ENCODE peak calls at places on chromosomes 7 and 10, in seven cellular contexts. One of them, this sample, is unnamed.
A peak's percentile ranks its signal among the peaks of the same experiment; 100 is the strongest.

GRCh38 chr7:31073486-31074383 is 21.6 kb downstream of the ADCYAP1R1 start:
- DNase-seq in pancreas: no peak
- DNase-seq in PC-9: no peak
- DNase-seq in iPS DF 6.9: no peak
- DNase-seq in mucosa of descending colon: peak; percentile 12
- DNase-seq in right lobe of liver: peak; percentile 17
- DNase-seq in bronchial epithelial cell: no peak
- DNase-seq in this sample: peak; percentile 34

GRCh38 chr7:33612434-33612833 is 292.9 kb upstream of the BMPER start:
- DNase-seq in pancreas: no peak
- DNase-seq in PC-9: no peak
- DNase-seq in iPS DF 6.9: no peak
- DNase-seq in mucosa of descending colon: no peak
- DNase-seq in right lobe of liver: no peak
- DNase-seq in bronchial epithelial cell: no peak
- DNase-seq in this sample: no peak

GRCh38 chr7:150901160-150902035 is 49.1 kb downstream of the AOC1 start:
- DNase-seq in pancreas: peak; percentile 57
- DNase-seq in PC-9: peak; percentile 58
- DNase-seq in iPS DF 6.9: no peak
- DNase-seq in mucosa of descending colon: peak; percentile 79
- DNase-seq in right lobe of liver: peak; percentile 76
- DNase-seq in bronchial epithelial cell: no peak
- DNase-seq in this sample: no peak

GRCh38 chr10:78507761-78508160 is 474.1 kb downstream of the RPS24 start:
- DNase-seq in pancreas: no peak
- DNase-seq in PC-9: no peak
- DNase-seq in iPS DF 6.9: no peak
- DNase-seq in mucosa of descending colon: no peak
- DNase-seq in right lobe of liver: no peak
- DNase-seq in bronchial epithelial cell: no peak
- DNase-seq in this sample: no peak

GRCh38 chr10:79346388-79347225 is 662 bp upstream of the PPIF start:
- DNase-seq in pancreas: peak; percentile 64
- DNase-seq in PC-9: no peak
- DNase-seq in iPS DF 6.9: no peak
- DNase-seq in mucosa of descending colon: no peak
- DNase-seq in right lobe of liver: no peak
- DNase-seq in bronchial epithelial cell: no peak
- DNase-seq in this sample: no peak

GRCh38 chr7:157497744-157498541 is 161.1 kb downstream of the DNAJB6 start:
- DNase-seq in pancreas: no peak
- DNase-seq in PC-9: no peak
- DNase-seq in iPS DF 6.9: no peak
- DNase-seq in mucosa of descending colon: no peak
- DNase-seq in right lobe of liver: no peak
- DNase-seq in bronchial epithelial cell: no peak
- DNase-seq in this sample: no peak

GRCh38 chr10:85778074-85778473 is 588.5 kb downstream of the GRID1 start:
- DNase-seq in pancreas: no peak
- DNase-seq in PC-9: no peak
- DNase-seq in iPS DF 6.9: no peak
- DNase-seq in mucosa of descending colon: no peak
- DNase-seq in right lobe of liver: no peak
- DNase-seq in bronchial epithelial cell: no peak
- DNase-seq in this sample: no peak

GRCh38 chr7:23691320-23691719 is 11.3 kb downstream of the FAM221A start:
- DNase-seq in pancreas: no peak
- DNase-seq in PC-9: peak; percentile 98
- DNase-seq in iPS DF 6.9: no peak
- DNase-seq in mucosa of descending colon: no peak
- DNase-seq in right lobe of liver: no peak
- DNase-seq in bronchial epithelial cell: peak; percentile 72
- DNase-seq in this sample: no peak

GRCh38 chr7:101494602-101495329 is 132.1 kb downstream of the COL26A1 start:
- DNase-seq in pancreas: no peak
- DNase-seq in PC-9: no peak
- DNase-seq in iPS DF 6.9: no peak
- DNase-seq in mucosa of descending colon: no peak
- DNase-seq in right lobe of liver: no peak
- DNase-seq in bronchial epithelial cell: no peak
- DNase-seq in this sample: no peak

GRCh38 chr7:5225616-5226290 is 35.7 kb downstream of the WIPI2 start:
- DNase-seq in pancreas: no peak
- DNase-seq in PC-9: no peak
- DNase-seq in iPS DF 6.9: no peak
- DNase-seq in mucosa of descending colon: peak; percentile 27
- DNase-seq in right lobe of liver: peak; percentile 38
- DNase-seq in bronchial epithelial cell: no peak
- DNase-seq in this sample: no peak

GRCh38 chr7:5230272-5231067 is 40.4 kb downstream of the WIPI2 start:
- DNase-seq in pancreas: no peak
- DNase-seq in PC-9: no peak
- DNase-seq in iPS DF 6.9: no peak
- DNase-seq in mucosa of descending colon: peak; percentile 46
- DNase-seq in right lobe of liver: peak; percentile 16
- DNase-seq in bronchial epithelial cell: peak; percentile 5
- DNase-seq in this sample: no peak

GRCh38 chr7:5228066-5228465 is 38.0 kb downstream of the WIPI2 start:
- DNase-seq in pancreas: no peak
- DNase-seq in PC-9: no peak
- DNase-seq in iPS DF 6.9: no peak
- DNase-seq in mucosa of descending colon: peak; percentile 45
- DNase-seq in right lobe of liver: peak; percentile 42
- DNase-seq in bronchial epithelial cell: no peak
- DNase-seq in this sample: no peak

GRCh38 chr7:5229451-5230271 is 39.6 kb downstream of the WIPI2 start:
- DNase-seq in pancreas: no peak
- DNase-seq in PC-9: no peak
- DNase-seq in iPS DF 6.9: no peak
- DNase-seq in mucosa of descending colon: peak; percentile 29
- DNase-seq in right lobe of liver: peak; percentile 37
- DNase-seq in bronchial epithelial cell: no peak
- DNase-seq in this sample: no peak

DNA sequence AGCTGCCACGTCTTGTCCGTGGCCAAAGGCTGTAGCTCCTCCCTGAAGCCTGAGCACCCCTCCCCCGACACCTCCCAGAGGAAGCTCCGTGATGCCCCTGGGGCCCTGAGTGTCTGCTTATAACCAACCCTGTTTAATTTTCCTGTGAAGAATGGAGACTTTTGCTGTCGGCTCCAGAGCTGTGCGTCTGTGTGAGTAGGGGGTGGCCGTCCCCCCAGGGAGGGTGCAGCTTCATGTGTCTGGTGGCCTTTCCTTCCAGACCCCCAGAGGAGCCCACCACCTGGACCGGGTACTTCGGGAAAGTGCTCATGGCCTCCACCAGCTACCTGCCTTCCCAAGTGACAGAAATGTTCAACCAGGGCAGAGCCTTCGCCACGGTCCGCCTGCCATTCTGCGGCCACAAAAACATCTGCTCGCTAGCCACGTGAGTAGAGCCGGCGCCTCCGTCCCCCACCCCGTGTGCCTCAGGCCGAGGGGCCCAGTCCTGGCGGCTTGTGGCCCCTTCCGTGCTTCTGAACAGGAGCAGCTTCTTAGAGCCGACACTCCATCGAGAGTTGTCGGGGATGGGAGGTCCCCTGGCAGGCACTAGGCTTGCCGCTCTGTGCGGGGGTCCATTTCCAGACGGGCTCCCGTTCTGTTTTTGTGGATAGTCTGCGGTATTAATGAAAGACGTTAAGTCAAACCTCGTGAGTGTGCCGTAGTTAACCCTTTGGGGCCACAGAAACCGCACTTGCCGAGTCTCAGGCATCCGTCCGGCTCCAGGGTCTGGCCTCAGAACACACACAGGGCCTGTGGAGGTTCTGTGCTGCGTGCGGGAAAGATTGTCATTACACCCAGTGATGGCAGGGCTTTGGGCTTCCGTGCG is 37.1 kb downstream of the WIPI2 start:
- DNase-seq in pancreas: no peak
- DNase-seq in PC-9: no peak
- DNase-seq in iPS DF 6.9: no peak
- DNase-seq in mucosa of descending colon: peak; percentile 38
- DNase-seq in right lobe of liver: peak; percentile 43
- DNase-seq in bronchial epithelial cell: no peak
- DNase-seq in this sample: no peak
- H3K36me3 ChIP-seq in pancreas: peaks cover 58% of the 10 kb centered on the region
- H3K36me3 ChIP-seq in PC-9: peaks cover 6% of the 10 kb centered on the region
- H3K36me3 ChIP-seq in iPS DF 6.9: peaks cover 51% of the 10 kb centered on the region
- H3K36me3 ChIP-seq in mucosa of descending colon: peaks cover 12% of the 10 kb centered on the region
- H3K36me3 ChIP-seq in right lobe of liver: peaks cover 33% of the 10 kb centered on the region
- H3K36me3 ChIP-seq in bronchial epithelial cell: peaks cover 36% of the 10 kb centered on the region
- H3K36me3 ChIP-seq in this sample: peaks cover 57% of the 10 kb centered on the region

GRCh38 chr7:17968791-17969715 is 28.8 kb upstream of the SNX13 start:
- DNase-seq in pancreas: no peak
- DNase-seq in PC-9: peak; percentile 38
- DNase-seq in iPS DF 6.9: no peak
- DNase-seq in mucosa of descending colon: no peak
- DNase-seq in right lobe of liver: no peak
- DNase-seq in bronchial epithelial cell: no peak
- DNase-seq in this sample: no peak

GRCh38 chr7:17965600-17965999 is 25.3 kb upstream of the SNX13 start:
- DNase-seq in pancreas: no peak
- DNase-seq in PC-9: peak; percentile 32
- DNase-seq in iPS DF 6.9: no peak
- DNase-seq in mucosa of descending colon: no peak
- DNase-seq in right lobe of liver: no peak
- DNase-seq in bronchial epithelial cell: peak; percentile 86
- DNase-seq in this sample: no peak

GRCh38 chr7:17962652-17963051 is 22.4 kb upstream of the SNX13 start:
- DNase-seq in pancreas: no peak
- DNase-seq in PC-9: peak; percentile 5
- DNase-seq in iPS DF 6.9: no peak
- DNase-seq in mucosa of descending colon: no peak
- DNase-seq in right lobe of liver: no peak
- DNase-seq in bronchial epithelial cell: no peak
- DNase-seq in this sample: no peak

GRCh38 chr7:17966706-17967105 is 26.4 kb upstream of the SNX13 start:
- DNase-seq in pancreas: no peak
- DNase-seq in PC-9: no peak
- DNase-seq in iPS DF 6.9: no peak
- DNase-seq in mucosa of descending colon: no peak
- DNase-seq in right lobe of liver: no peak
- DNase-seq in bronchial epithelial cell: no peak
- DNase-seq in this sample: no peak

GRCh38 chr7:17963281-17963680 is 23.0 kb upstream of the SNX13 start:
- DNase-seq in pancreas: no peak
- DNase-seq in PC-9: no peak
- DNase-seq in iPS DF 6.9: no peak
- DNase-seq in mucosa of descending colon: no peak
- DNase-seq in right lobe of liver: no peak
- DNase-seq in bronchial epithelial cell: no peak
- DNase-seq in this sample: no peak
- H3K36me3 ChIP-seq in pancreas: no peaks in the 10 kb centered on the region
- H3K36me3 ChIP-seq in PC-9: no peaks in the 10 kb centered on the region
- H3K36me3 ChIP-seq in iPS DF 6.9: no peaks in the 10 kb centered on the region
- H3K36me3 ChIP-seq in mucosa of descending colon: no peaks in the 10 kb centered on the region
- H3K36me3 ChIP-seq in right lobe of liver: no peaks in the 10 kb centered on the region
- H3K36me3 ChIP-seq in bronchial epithelial cell: no peaks in the 10 kb centered on the region
- H3K36me3 ChIP-seq in this sample: no peaks in the 10 kb centered on the region

GRCh38 chr7:54827719-54828118 is 68.7 kb upstream of the SEC61G start:
- DNase-seq in pancreas: no peak
- DNase-seq in PC-9: no peak
- DNase-seq in iPS DF 6.9: no peak
- DNase-seq in mucosa of descending colon: no peak
- DNase-seq in right lobe of liver: no peak
- DNase-seq in bronchial epithelial cell: no peak
- DNase-seq in this sample: no peak

GRCh38 chr7:54825368-54825767 is 66.4 kb upstream of the SEC61G start:
- DNase-seq in pancreas: no peak
- DNase-seq in PC-9: no peak
- DNase-seq in iPS DF 6.9: no peak
- DNase-seq in mucosa of descending colon: no peak
- DNase-seq in right lobe of liver: no peak
- DNase-seq in bronchial epithelial cell: no peak
- DNase-seq in this sample: no peak

GRCh38 chr7:54823776-54824175 is 64.8 kb upstream of the SEC61G start:
- DNase-seq in pancreas: no peak
- DNase-seq in PC-9: no peak
- DNase-seq in iPS DF 6.9: no peak
- DNase-seq in mucosa of descending colon: no peak
- DNase-seq in right lobe of liver: no peak
- DNase-seq in bronchial epithelial cell: no peak
- DNase-seq in this sample: no peak

DNA sequence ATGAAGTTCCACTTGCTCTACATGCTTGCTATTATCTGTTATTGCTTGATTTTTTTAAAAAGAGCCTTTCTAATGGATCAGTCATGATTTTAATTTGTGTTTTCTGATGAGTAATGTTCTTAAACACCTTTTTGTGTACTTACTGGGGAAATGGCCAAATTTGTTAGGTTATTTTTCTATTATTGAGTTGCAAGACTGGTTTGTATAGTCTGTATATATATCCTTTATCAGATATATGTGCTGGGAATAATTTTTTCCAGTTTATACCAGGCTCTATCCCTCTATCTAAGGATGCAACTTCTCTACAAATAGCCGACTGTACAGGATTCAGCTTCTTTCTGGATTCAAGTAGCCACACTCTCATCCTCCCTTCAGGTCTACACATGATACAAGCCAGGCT is 65.6 kb upstream of the SEC61G start:
- DNase-seq in pancreas: no peak
- DNase-seq in PC-9: no peak
- DNase-seq in iPS DF 6.9: no peak
- DNase-seq in mucosa of descending colon: no peak
- DNase-seq in right lobe of liver: no peak
- DNase-seq in bronchial epithelial cell: peak; percentile 29
- DNase-seq in this sample: no peak
- H3K36me3 ChIP-seq in pancreas: no peaks in the 10 kb centered on the region
- H3K36me3 ChIP-seq in PC-9: peaks cover 28% of the 10 kb centered on the region
- H3K36me3 ChIP-seq in iPS DF 6.9: no peaks in the 10 kb centered on the region
- H3K36me3 ChIP-seq in mucosa of descending colon: no peaks in the 10 kb centered on the region
- H3K36me3 ChIP-seq in right lobe of liver: no peaks in the 10 kb centered on the region
- H3K36me3 ChIP-seq in bronchial epithelial cell: no peaks in the 10 kb centered on the region
- H3K36me3 ChIP-seq in this sample: no peaks in the 10 kb centered on the region

DNA sequence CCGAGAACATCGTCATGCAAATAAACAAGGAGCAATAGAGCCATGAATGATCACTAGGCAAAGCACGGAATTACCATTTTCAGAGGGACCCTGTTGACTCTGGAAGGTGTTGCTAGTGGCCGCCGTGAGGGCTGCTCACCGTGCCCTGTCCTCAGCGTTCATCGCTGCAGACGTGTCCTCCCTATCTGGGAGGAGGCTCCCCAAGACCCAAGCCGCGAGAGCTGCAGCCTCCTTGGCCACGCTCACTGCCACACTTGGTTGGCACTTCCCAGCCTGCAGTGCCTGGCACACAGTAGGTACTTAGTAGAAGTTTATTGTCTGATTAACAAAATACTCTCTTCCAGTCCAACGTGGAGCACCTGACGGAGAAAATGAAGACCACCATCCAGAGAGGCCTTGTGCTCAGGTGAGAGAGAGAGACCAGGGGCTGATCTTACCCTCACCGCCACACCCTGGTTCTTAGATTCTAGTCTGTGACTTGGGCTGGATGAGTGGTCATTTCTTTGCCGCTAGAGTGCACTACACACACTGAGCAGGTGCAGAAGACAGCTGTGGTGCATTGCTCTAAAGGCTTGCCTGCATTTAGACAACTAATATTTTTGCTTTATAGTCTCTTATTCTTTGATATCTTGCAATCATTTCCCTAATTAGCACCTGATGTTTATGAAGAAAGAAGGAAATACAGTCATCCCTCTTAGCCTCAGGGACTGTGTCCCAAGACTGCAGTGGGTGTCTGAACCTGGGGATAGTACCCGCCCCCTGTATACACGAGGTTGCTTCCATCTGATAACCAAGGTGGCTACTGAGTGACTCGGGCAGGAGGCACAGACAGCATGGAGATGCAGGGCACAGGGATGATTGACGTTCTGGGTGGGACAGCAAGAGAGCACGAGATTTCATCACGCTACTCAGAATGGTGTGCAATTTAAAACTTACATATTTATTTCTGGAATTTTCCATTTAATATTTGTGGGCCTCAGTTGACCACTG is 40.3 kb downstream of the PITRM1 start:
- DNase-seq in pancreas: no peak
- DNase-seq in PC-9: no peak
- DNase-seq in iPS DF 6.9: no peak
- DNase-seq in mucosa of descending colon: peak; percentile 33
- DNase-seq in right lobe of liver: peak; percentile 27
- DNase-seq in bronchial epithelial cell: peak; percentile 53
- DNase-seq in this sample: no peak
- H3K36me3 ChIP-seq in pancreas: peaks cover 10% of the 10 kb centered on the region
- H3K36me3 ChIP-seq in PC-9: peaks cover 11% of the 10 kb centered on the region
- H3K36me3 ChIP-seq in iPS DF 6.9: peaks cover 50% of the 10 kb centered on the region
- H3K36me3 ChIP-seq in mucosa of descending colon: no peaks in the 10 kb centered on the region
- H3K36me3 ChIP-seq in right lobe of liver: peaks cover 8% of the 10 kb centered on the region
- H3K36me3 ChIP-seq in bronchial epithelial cell: peaks cover 41% of the 10 kb centered on the region
- H3K36me3 ChIP-seq in this sample: peaks cover 93% of the 10 kb centered on the region